ENCODE peak calls at places on chromosomes 4 and X, in five cellular contexts. S is A549, D is WTC11, H is H1, Z is K562. T is an unnamed sample.

GRCh38 chr4:18247189-18247588 is 225.6 kb upstream of the LCORL start:
- DNase-seq in Z (no peak), S (no peak), H (no peak), D (no peak), T (no peak)

GRCh38 chr4:1604181-1604705 is 79.9 kb downstream of the FAM53A start:
- DNase-seq in S (peak), Z (no peak), D (no peak), H (no peak), T (no peak)

GRCh38 chrX:1462596-1463251 is 10.0 kb upstream of the ASMTL start:
- DNase-seq in Z (peak), H (peak), S (no peak), D (no peak), T (peak)

GRCh38 chrX:65587616-65588526 is 53.3 kb upstream of the LAS1L start:
- DNase-seq in Z (peak), H (no peak), D (no peak), S (no peak), T (peak)

GRCh38 chr4:152696764-152697250 is 17.0 kb upstream of the TMEM154 start:
- DNase-seq in S (no peak), Z (no peak), H (no peak), D (no peak), T (no peak)

GRCh38 chrX:38233891-38234807 is 13.5 kb upstream of the SRPX start:
- DNase-seq in D (no peak), Z (no peak), H (no peak), S (no peak), T (peak)

GRCh38 chrX:153778684-153779101 is 2.1 kb upstream of the SRPK3 start:
- DNase-seq in S (no peak), Z (peak), H (no peak), D (peak), T (no peak)

GRCh38 chr4:144647095-144647959 is 1.4 kb downstream of the HHIP start:
- DNase-seq in D (peak), H (peak), S (peak), Z (peak), T (peak)

GRCh38 chrX:2502668-2503519 is 2.1 kb upstream of the DHRSX start:
- DNase-seq in S (peak), H (no peak), Z (peak), D (no peak), T (no peak)

GRCh38 chr4:42119916-42120315 is 32.5 kb downstream of the BEND4 start:
- DNase-seq in S (no peak), Z (no peak), D (no peak), H (no peak), T (no peak)

GRCh38 chr4:184421558-184422155 is 52.7 kb downstream of the IRF2 start:
- DNase-seq in S (no peak), H (no peak), D (no peak), Z (no peak), T (no peak)

GRCh38 chr4:46254788-46255187 is 130.9 kb upstream of the GABRG1 start:
- DNase-seq in S (no peak), H (no peak), D (no peak), Z (no peak), T (no peak)

GRCh38 chrX:129980043-129980442 is 2.4 kb upstream of the BCORL1 start:
- DNase-seq in S (no peak), H (peak), Z (no peak), D (peak), T (no peak)

GRCh38 chr4:37726666-37727065 is 40.5 kb upstream of the RELL1 start:
- DNase-seq in H (no peak), D (no peak), S (no peak), Z (no peak), T (no peak)

GRCh38 chr4:4356106-4357041 is 30.5 kb upstream of the NSG1 start:
- DNase-seq in D (no peak), S (no peak), Z (no peak), H (no peak), T (no peak)

GRCh38 chr4:180898305-180898704 is 1344.9 kb upstream of the TENM3 start:
- DNase-seq in H (no peak), D (no peak), S (no peak), Z (no peak), T (no peak)

GRCh38 chr4:159946983-159947645 is 844.2 kb downstream of the RAPGEF2 start:
- DNase-seq in D (no peak), Z (peak), H (no peak), S (peak), T (peak)

GRCh38 chr4:188975271-188975670 is 836.0 kb downstream of the TRIML1 start:
- DNase-seq in Z (no peak), S (no peak), D (no peak), H (no peak), T (no peak)

GRCh38 chr4:2948895-2949781 is 14.1 kb downstream of the NOP14 start:
- DNase-seq in D (no peak), S (no peak), H (no peak), Z (no peak), T (peak)

GRCh38 chr4:3472411-3473141 is 9.5 kb downstream of the DOK7 start:
- DNase-seq in S (no peak), H (no peak), D (no peak), Z (no peak), T (no peak)

GRCh38 chrX:47587906-47588735 is 5.9 kb downstream of the TIMP1 start:
- DNase-seq in S (no peak), H (no peak), D (no peak), Z (peak), T (no peak)

GRCh38 chr4:145956288-145956890 is 17.8 kb upstream of the ZNF827 start:
- DNase-seq in D (peak), S (no peak), Z (peak), H (peak), T (peak)

GRCh38 chr4:158801066-158801465 is 32.2 kb downstream of the FNIP2 start:
- DNase-seq in H (no peak), Z (no peak), D (no peak), S (no peak), T (no peak)

GRCh38 chr4:92381640-92382039 is 77.9 kb downstream of the GRID2 start:
- DNase-seq in D (no peak), Z (no peak), H (no peak), S (no peak), T (no peak)

GRCh38 chr4:161714022-161714751 is 449.6 kb downstream of the FSTL5 start:
- DNase-seq in S (no peak), D (no peak), Z (no peak), H (no peak), T (peak)

GRCh38 chr4:29553842-29554241 is 1166.3 kb upstream of the PCDH7 start:
- DNase-seq in S (no peak), H (no peak), Z (no peak), D (no peak), T (peak)

GRCh38 chr4:39976945-39977488 is 694 bp downstream of the PDS5A start:
- DNase-seq in D (peak), S (no peak), Z (no peak), H (no peak), T (peak)

GRCh38 chrX:68832101-68832416 is 3.2 kb downstream of the EFNB1 start:
- DNase-seq in D (no peak), S (no peak), Z (no peak), H (peak), T (peak)

GRCh38 chr4:39754309-39754708 is 56.4 kb downstream of the UBE2K start:
- DNase-seq in D (no peak), Z (no peak), S (no peak), H (no peak), T (no peak)

DNA sequence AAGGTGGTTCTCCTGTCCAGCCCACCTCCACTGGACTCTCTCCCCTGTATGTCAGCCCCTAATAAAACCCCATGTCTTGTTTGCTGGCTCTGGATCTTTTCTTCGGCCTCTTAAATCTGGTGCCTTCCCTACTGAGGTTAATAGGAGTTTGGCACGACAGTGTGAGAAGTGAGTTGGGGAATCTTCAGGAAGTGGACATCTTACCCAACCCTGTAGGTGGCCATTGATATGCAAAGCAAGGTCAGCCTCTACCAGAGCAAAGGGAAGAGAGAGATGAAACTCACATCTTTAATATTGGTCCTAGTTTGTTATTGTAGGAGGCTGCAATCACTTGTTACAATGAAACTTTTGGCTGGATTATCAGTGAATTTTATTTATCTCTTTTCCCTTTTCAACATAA is 111.7 kb downstream of the CHRDL1 start:
- DNase-seq in S (no peak), D (peak), Z (no peak), H (no peak), T (no peak)
- TF ChIP-seq JUN in S (no peak), D (no peak), Z (no peak), H (no peak), T (no peak)

GRCh38 chrX:32530802-32531403 is 680.4 kb downstream of the DMD start:
- DNase-seq in S (no peak), D (no peak), Z (peak), H (no peak), T (peak)
- TF ChIP-seq JUN in S (no peak), D (no peak), Z (no peak), H (no peak), T (no peak)

GRCh38 chr4:61245321-61245720 is 45.2 kb downstream of the ADGRL3 start:
- DNase-seq in D (no peak), H (no peak), S (no peak), Z (no peak), T (no peak)
- TF ChIP-seq JUN in D (no peak), H (no peak), S (no peak), Z (no peak), T (no peak)

GRCh38 chrX:143429021-143429570 is 88.2 kb downstream of the SPANXN3 start:
- DNase-seq in D (no peak), S (no peak), Z (no peak), H (no peak), T (no peak)
- TF ChIP-seq JUN in D (no peak), S (no peak), Z (no peak), H (no peak), T (no peak)

DNA sequence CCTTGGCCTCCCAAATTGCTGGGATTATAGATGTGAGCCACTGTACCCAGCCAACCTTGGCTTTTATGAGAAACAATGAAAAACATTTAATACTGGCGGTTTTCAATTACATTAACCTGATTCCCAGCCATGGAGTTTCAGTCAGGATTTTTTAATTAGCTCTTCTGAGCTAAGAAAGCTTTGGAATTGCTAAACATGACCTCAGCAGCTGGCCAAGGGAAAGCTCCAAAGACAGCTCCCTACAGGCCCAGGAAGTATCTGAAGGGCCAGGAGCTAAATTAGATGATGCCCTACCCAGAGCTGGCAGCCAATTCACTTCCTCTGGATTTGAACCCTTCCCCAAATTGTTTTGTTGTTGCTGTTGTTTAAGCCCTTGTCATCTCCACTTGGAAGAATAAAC is 26.5 kb upstream of the FUNDC1 start:
- DNase-seq in H (no peak), D (no peak), S (no peak), Z (no peak), T (no peak)
- TF ChIP-seq JUN in H (no peak), D (no peak), S (no peak), Z (no peak), T (no peak)

GRCh38 chr4:83723609-83724008 is 187.7 kb downstream of the GPAT3 start:
- DNase-seq in H (no peak), D (no peak), S (no peak), Z (no peak), T (no peak)

GRCh38 chr4:83728191-83728590 is 192.3 kb downstream of the GPAT3 start:
- DNase-seq in D (no peak), S (no peak), H (no peak), Z (no peak), T (no peak)

GRCh38 chr4:83724488-83725060 is 188.7 kb downstream of the GPAT3 start:
- DNase-seq in S (no peak), Z (no peak), H (no peak), D (no peak), T (no peak)

GRCh38 chr4:83725076-83726074 is 189.5 kb downstream of the GPAT3 start:
- DNase-seq in H (no peak), D (no peak), Z (no peak), S (no peak), T (no peak)

DNA sequence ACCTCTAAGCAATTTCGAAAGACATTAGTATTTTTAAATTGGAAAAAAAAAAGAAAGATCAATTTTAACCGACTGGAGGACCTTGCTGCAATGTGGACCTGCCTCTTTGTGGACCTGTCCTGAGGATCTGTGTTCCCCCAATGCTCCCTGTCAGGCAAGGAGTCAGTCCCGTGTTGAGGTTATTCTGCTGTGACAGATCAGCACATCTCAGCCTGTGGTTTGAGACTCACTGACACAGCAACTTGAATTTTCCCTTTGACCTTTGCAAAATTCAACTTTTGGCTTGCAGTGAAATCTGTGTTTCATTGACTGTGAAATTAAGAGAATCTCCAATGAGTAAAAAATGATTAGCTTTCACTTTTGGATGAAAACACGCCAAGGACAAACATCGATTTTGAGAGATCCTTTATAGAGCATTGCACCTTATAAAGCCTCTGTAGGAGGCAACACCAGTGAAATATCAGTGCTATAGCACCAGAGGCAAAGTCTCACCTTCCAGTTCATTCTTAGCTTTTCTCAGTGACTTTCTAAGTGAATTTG is 186.9 kb downstream of the GPAT3 start:
- DNase-seq in Z (no peak), S (no peak), H (no peak), D (no peak), T (no peak)
- TF ChIP-seq JUN in Z (no peak), S (no peak), H (no peak), D (no peak), T (no peak)

DNA sequence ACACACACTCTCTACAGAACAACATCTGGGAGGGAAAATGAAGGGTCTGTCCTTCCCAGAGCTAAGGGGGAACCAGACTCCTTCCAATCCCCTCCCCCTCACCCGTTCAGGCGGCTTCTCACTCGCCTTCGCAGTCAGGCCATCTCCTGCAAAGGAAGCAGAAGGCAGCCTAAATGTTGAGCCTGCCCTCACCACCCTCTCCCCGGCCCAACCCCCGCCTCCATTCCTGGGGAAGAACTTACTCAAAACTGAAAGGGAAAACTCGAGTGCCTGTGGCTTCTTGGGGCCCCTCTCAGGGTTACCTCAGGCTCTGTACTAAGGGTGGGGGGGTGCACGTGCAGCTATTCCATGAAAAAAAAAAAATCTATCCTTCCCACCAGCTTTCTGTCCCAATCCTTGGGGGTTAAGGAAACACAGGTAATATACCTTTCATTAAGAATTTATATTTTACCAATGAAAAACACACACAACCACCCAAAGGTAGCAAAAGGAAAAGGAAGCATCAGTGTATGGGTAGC is 2.4 kb downstream of the ZMYM3 start:
- DNase-seq in H (no peak), D (no peak), S (no peak), Z (no peak), T (no peak)
- TF ChIP-seq JUN in H (no peak), D (no peak), S (no peak), Z (no peak), T (no peak)